ENCODE peak calls at places on chromosomes 3 and 15, in eight cellular contexts. B is EH; T is stimulated activated CD4-positive, alpha-beta T cell treated with anti-CD3 and anti-CD28 coated beads, TNF-alpha, amount 100 ng/mL, for 4 hours; U is AG10803; M is stimulated activated naive CD4-positive, alpha-beta T cell; N is A172; X is GM03348; O is cardiac fibroblast. V is an unnamed sample.
A peak's percentile ranks its signal among the peaks of the same experiment; 100 is the strongest.

GRCh38 chr15:57692709-57693108 is 13.8 kb upstream of the POLR2M start:
- DNase-seq in M (no peak), B (peak; percentile 77), N (peak; percentile 38), U (peak; percentile 43), T (no peak), O (peak; percentile 87), X (no peak), V (peak; percentile 64)

GRCh38 chr3:111763101-111763500 is 96.0 kb upstream of the PHLDB2 start:
- DNase-seq in M (no peak), B (peak; percentile 51), U (no peak), N (no peak), O (no peak), T (no peak), X (no peak), V (no peak)

GRCh38 chr3:133943639-133944131 is 48.0 kb upstream of the RAB6B start:
- DNase-seq in M (no peak), T (no peak), U (peak; percentile 78), N (peak; percentile 97), B (peak; percentile 88), O (peak; percentile 91), X (peak; percentile 79), V (peak; percentile 89)

GRCh38 chr3:45664558-45664957 is 24.6 kb upstream of the SACM1L start:
- DNase-seq in U (no peak), N (no peak), O (no peak), X (no peak), M (peak; percentile 39), B (no peak), T (peak; percentile 57), V (no peak)

GRCh38 chr3:17850448-17850847 is 108.0 kb upstream of the TBC1D5 start:
- DNase-seq in B (peak; percentile 66), M (no peak), N (no peak), U (peak; percentile 90), X (peak; percentile 78), O (peak; percentile 33), T (no peak), V (peak; percentile 45)

GRCh38 chr3:9933561-9934234 is at the start of gene CRELD1:
- DNase-seq in T (peak; percentile 98), U (peak; percentile 79), M (peak; percentile 98), N (peak; percentile 88), O (peak; percentile 97), X (peak; percentile 96), B (peak; percentile 88), V (peak; percentile 84)

GRCh38 chr3:114527036-114527644 is 233.3 kb downstream of the TIGIT start:
- DNase-seq in T (no peak), B (peak; percentile 34), U (peak; percentile 41), O (peak; percentile 46), X (peak; percentile 40), N (peak; percentile 10), M (no peak), V (peak; percentile 44)

GRCh38 chr15:78341057-78341763 is 1.1 kb downstream of the CRABP1 start:
- DNase-seq in U (no peak), M (no peak), O (no peak), T (no peak), N (no peak), B (no peak), X (no peak), V (no peak)

GRCh38 chr15:68602484-68603240 is 23.9 kb downstream of the CORO2B start:
- DNase-seq in T (no peak), B (no peak), N (no peak), U (no peak), O (no peak), X (no peak), M (no peak), V (no peak)

GRCh38 chr3:177905895-177906511 is 630.2 kb upstream of the KCNMB2 start:
- DNase-seq in U (peak; percentile 96), X (peak; percentile 81), O (peak; percentile 86), B (peak; percentile 94), M (no peak), N (peak; percentile 76), T (no peak), V (peak; percentile 76)

GRCh38 chr3:188947401-188947982 is 224.3 kb upstream of the TPRG1 start:
- DNase-seq in X (peak; percentile 80), N (peak; percentile 90), O (peak; percentile 93), M (no peak), U (peak; percentile 71), B (peak; percentile 83), T (peak; percentile 6), V (peak; percentile 83)

GRCh38 chr3:182740710-182741109 is 52.6 kb upstream of the ATP11B start:
- DNase-seq in U (no peak), X (no peak), M (no peak), T (no peak), O (no peak), B (no peak), N (peak; percentile 57), V (peak; percentile 2)

GRCh38 chr3:176872771-176873209 is 324.5 kb downstream of the TBL1XR1 start:
- DNase-seq in B (peak; percentile 57), M (peak; percentile 17), N (peak; percentile 49), U (peak; percentile 45), X (peak; percentile 28), T (peak; percentile 22), O (peak; percentile 70), V (peak; percentile 59)

GRCh38 chr3:149188494-149188893 is 33.1 kb downstream of the CP start:
- DNase-seq in B (no peak), T (no peak), M (no peak), X (peak; percentile 4), U (no peak), N (no peak), O (no peak), V (peak; percentile 35)

GRCh38 chr3:80870476-80871041 is 890.9 kb downstream of the GBE1 start:
- DNase-seq in U (no peak), N (no peak), B (no peak), X (no peak), T (no peak), M (no peak), O (no peak), V (no peak)

GRCh38 chr3:132417695-132418520 is 606 bp downstream of the DNAJC13 start:
- DNase-seq in X (peak; percentile 66), T (no peak), B (peak; percentile 83), O (peak; percentile 84), U (peak; percentile 46), M (no peak), N (peak; percentile 94), V (peak; percentile 69)

GRCh38 chr15:74007820-74008371 is 13.4 kb downstream of the PML start:
- DNase-seq in O (no peak), N (no peak), T (no peak), X (no peak), U (no peak), M (no peak), B (no peak), V (no peak)

GRCh38 chr3:124504332-124505059 is 225.8 kb upstream of the UMPS start:
- DNase-seq in N (peak; percentile 13), X (peak; percentile 73), U (peak; percentile 87), T (no peak), O (peak; percentile 51), B (peak; percentile 86), M (no peak), V (peak; percentile 35)

GRCh38 chr3:71195492-71195891 is 388.0 kb downstream of the FOXP1 start:
- DNase-seq in M (no peak), B (peak; percentile 88), T (no peak), N (no peak), U (peak; percentile 38), O (no peak), X (no peak), V (peak; percentile 59)

GRCh38 chr3:173789530-173789929 is 392.0 kb downstream of the NLGN1 start:
- DNase-seq in N (no peak), O (peak; percentile 6), T (no peak), M (no peak), B (peak; percentile 18), U (peak; percentile 31), X (peak; percentile 32), V (peak; percentile 29)

GRCh38 chr3:32098528-32098927 is 7.9 kb upstream of the GPD1L start:
- DNase-seq in N (no peak), X (no peak), T (no peak), M (no peak), B (no peak), O (no peak), U (no peak), V (no peak)

GRCh38 chr3:87509401-87509800 is 233.0 kb upstream of the POU1F1 start:
- DNase-seq in U (no peak), X (no peak), N (no peak), O (no peak), M (no peak), T (no peak), B (no peak), V (no peak)

GRCh38 chr15:58762731-58763130 is 8.4 kb upstream of the MINDY2 start:
- DNase-seq in U (no peak), M (no peak), O (no peak), X (no peak), B (no peak), T (no peak), N (no peak), V (no peak)

GRCh38 chr3:43286115-43286885 is at the start of gene SNRK:
- DNase-seq in X (peak; percentile 99), B (peak; percentile 76), N (peak; percentile 40), O (peak; percentile 79), M (peak; percentile 94), T (peak; percentile 85), U (peak; percentile 57), V (peak; percentile 55)

GRCh38 chr3:69197922-69198540 is 75.6 kb upstream of the LMOD3 start:
- DNase-seq in O (no peak), U (no peak), X (no peak), M (peak; percentile 24), T (peak; percentile 47), B (no peak), N (no peak), V (no peak)

GRCh38 chr3:189772584-189772983 is 141.4 kb downstream of the TP63 start:
- DNase-seq in X (peak; percentile 14), M (no peak), B (peak; percentile 40), N (peak; percentile 56), T (no peak), U (peak; percentile 27), O (peak; percentile 47), V (peak; percentile 11)

GRCh38 chr3:170100937-170101336 is 63.1 kb downstream of the GPR160 start:
- DNase-seq in N (no peak), X (no peak), O (no peak), B (no peak), T (no peak), M (no peak), U (no peak), V (no peak)

GRCh38 chr3:4826237-4827100 is 152.8 kb upstream of the BHLHE40 start:
- DNase-seq in O (peak; percentile 40), B (no peak), T (no peak), M (no peak), U (peak; percentile 66), N (peak; percentile 53), X (peak; percentile 67), V (peak; percentile 36)

GRCh38 chr15:71337197-71337845 is 222.1 kb downstream of the THSD4 start:
- DNase-seq in T (no peak), M (no peak), U (no peak), N (no peak), B (peak; percentile 89), X (no peak), O (no peak), V (peak; percentile 75)

GRCh38 chr15:84915011-84915958 is 30.8 kb downstream of the SLC28A1 start:
- DNase-seq in M (no peak), U (peak; percentile 85), O (peak; percentile 72), T (no peak), B (peak; percentile 93), N (peak; percentile 86), X (peak; percentile 90), V (peak; percentile 87)

GRCh38 chr3:128271536-128272332 is 118.5 kb downstream of the EEFSEC start:
- DNase-seq in U (no peak), B (no peak), T (no peak), N (no peak), O (no peak), M (no peak), X (no peak), V (no peak)